ENCODE peak calls at places on chromosomes 6 and 20, in six cellular contexts. C is SK-N-SH, W is NB4, Z is fibroblast of lung, Q is tibial nerve, F is neural progenitor cell. T is an unnamed sample.
A peak's percentile ranks its signal among the peaks of the same experiment; 100 is the strongest.

GRCh38 chr20:44187054-44187762 is at the start of gene JPH2:
- DNase-seq in Z (peak; percentile 37), F (peak; percentile 59), W (no peak), Q (no peak), C (peak; percentile 64), T (no peak)

GRCh38 chr6:90610291-90610670 is 23.4 kb upstream of the MAP3K7 start:
- DNase-seq in Q (no peak), W (no peak), F (peak; percentile 40), C (peak; percentile 22), Z (peak; percentile 29), T (peak; percentile 18)

GRCh38 chr6:79612918-79613317 is 18.2 kb upstream of the SH3BGRL2 start:
- DNase-seq in Z (no peak), C (no peak), Q (no peak), F (no peak), W (no peak), T (no peak)

GRCh38 chr6:143581835-143582480 is 70.4 kb upstream of the FUCA2 start:
- DNase-seq in Z (peak; percentile 68), W (no peak), C (no peak), F (no peak), Q (no peak), T (no peak)

GRCh38 chr6:162014069-162014811 is 713.3 kb downstream of the PRKN start:
- DNase-seq in Q (no peak), Z (no peak), F (no peak), C (peak; percentile 37), W (no peak), T (no peak)

GRCh38 chr6:14695579-14695978 is 550.3 kb upstream of the JARID2 start:
- DNase-seq in Q (no peak), W (no peak), F (no peak), C (peak; percentile 59), Z (no peak), T (no peak)

GRCh38 chr6:131061041-131061770 is 1.8 kb downstream of the EPB41L2 start:
- DNase-seq in W (peak; percentile 24), Q (no peak), C (no peak), F (peak; percentile 44), Z (peak; percentile 52), T (peak; percentile 18)

GRCh38 chr20:47362361-47363219 is 6.1 kb upstream of the ZMYND8 start:
- DNase-seq in F (no peak), W (peak; percentile 61), Q (no peak), Z (no peak), C (no peak), T (no peak)

GRCh38 chr6:134009876-134010275 is 42.5 kb downstream of the SLC2A12 start:
- DNase-seq in Q (no peak), W (no peak), F (no peak), C (no peak), Z (no peak), T (no peak)

GRCh38 chr6:75374913-75375530 is 90.4 kb upstream of the TMEM30A start:
- DNase-seq in Z (no peak), W (no peak), Q (no peak), C (no peak), F (peak; percentile 63), T (no peak)

GRCh38 chr6:134419717-134420116 is 101.8 kb upstream of the SGK1 start:
- DNase-seq in Z (peak; percentile 61), W (no peak), F (no peak), Q (no peak), C (no peak), T (no peak)

GRCh38 chr20:2365091-2365490 is 15.6 kb upstream of the TGM6 start:
- DNase-seq in C (no peak), Z (no peak), W (no peak), Q (no peak), F (no peak), T (no peak)

GRCh38 chr6:17679726-17680125 is 27.0 kb downstream of the NUP153 start:
- DNase-seq in Z (no peak), C (no peak), Q (no peak), F (no peak), W (no peak), T (no peak)

GRCh38 chr6:141482773-141483172 is 650.0 kb upstream of the GJE1 start:
- DNase-seq in C (no peak), Q (no peak), W (peak; percentile 70), F (no peak), Z (peak; percentile 58), T (no peak)

GRCh38 chr6:157092736-157093135 is 230.6 kb downstream of the TMEM242 start:
- DNase-seq in Z (no peak), Q (no peak), W (no peak), C (no peak), F (no peak), T (no peak)

DNA sequence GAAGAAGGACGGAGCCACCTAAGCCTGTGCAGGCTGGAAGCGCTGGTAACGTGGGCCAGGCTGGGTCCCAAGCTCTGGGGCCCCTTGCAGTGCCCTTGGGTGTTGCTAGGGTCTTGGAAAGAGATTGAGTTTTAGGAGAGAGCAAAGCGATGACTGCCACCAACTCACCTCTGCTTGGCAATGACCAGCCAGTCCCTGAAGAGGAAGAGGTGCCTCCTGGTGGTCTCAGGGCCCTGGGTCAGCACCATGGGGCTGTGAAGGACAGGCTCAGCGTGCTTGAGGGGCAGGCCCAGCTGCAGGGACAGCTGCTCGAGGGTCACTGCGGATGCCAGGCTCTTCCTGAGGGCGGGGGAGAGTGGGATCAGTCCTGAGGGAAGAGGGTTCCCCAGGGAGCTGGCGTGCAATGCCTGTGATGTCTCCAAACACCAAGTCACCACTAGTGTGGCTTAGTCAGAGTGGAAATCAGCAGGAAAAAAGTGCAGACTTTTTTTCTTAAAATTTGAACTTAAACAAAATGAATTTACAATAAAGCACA is 50.8 kb upstream of the TAGAP start:
- DNase-seq in Q (no peak), C (no peak), Z (no peak), W (no peak), F (no peak), T (no peak)
- TF ChIP-seq CTCF in Q (no peak), C (no peak), Z (no peak), W (peak; percentile 5), F (no peak), T (no peak)

GRCh38 chr6:104284872-104285271 is 574.8 kb downstream of the HACE1 start:
- DNase-seq in C (no peak), F (no peak), W (no peak), Z (no peak), Q (no peak), T (no peak)

GRCh38 chr6:104286641-104287040 is 573.1 kb downstream of the HACE1 start:
- DNase-seq in Z (no peak), C (no peak), Q (no peak), W (no peak), F (no peak), T (no peak)

DNA sequence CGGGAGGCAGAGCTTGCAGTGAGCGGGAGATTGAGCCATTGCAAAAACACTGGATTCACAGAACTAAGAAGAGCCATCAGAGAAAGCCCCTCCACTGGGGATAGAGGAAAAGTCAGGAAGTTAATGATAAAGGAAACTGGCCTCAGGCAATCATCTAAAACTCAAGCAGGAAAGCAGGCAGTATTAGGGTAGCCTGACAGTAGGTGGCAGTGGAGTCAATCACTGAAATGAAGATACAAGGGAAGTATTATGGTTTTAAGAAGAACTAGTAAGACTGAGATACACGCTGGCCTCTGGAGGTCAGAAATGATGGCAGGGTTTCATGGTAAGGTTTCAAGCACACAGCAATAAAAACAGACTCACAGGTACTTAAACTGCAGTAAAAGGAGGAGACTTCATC is 578.3 kb downstream of the HACE1 start:
- DNase-seq in Q (no peak), W (peak; percentile 44), Z (no peak), F (no peak), C (no peak), T (no peak)
- TF ChIP-seq CTCF in Q (no peak), W (peak; percentile 31), Z (no peak), F (peak; percentile 24), C (no peak), T (peak; percentile 28)

GRCh38 chr6:145507251-145507650 is 228.1 kb downstream of the EPM2A start:
- DNase-seq in W (no peak), C (no peak), Z (no peak), Q (no peak), F (no peak), T (no peak)

GRCh38 chr6:145506554-145506953 is 228.8 kb downstream of the EPM2A start:
- DNase-seq in C (no peak), Q (no peak), Z (no peak), F (no peak), W (no peak), T (no peak)

GRCh38 chr6:145502417-145502816 is 232.9 kb downstream of the EPM2A start:
- DNase-seq in Q (no peak), Z (no peak), C (no peak), W (no peak), F (no peak), T (no peak)

DNA sequence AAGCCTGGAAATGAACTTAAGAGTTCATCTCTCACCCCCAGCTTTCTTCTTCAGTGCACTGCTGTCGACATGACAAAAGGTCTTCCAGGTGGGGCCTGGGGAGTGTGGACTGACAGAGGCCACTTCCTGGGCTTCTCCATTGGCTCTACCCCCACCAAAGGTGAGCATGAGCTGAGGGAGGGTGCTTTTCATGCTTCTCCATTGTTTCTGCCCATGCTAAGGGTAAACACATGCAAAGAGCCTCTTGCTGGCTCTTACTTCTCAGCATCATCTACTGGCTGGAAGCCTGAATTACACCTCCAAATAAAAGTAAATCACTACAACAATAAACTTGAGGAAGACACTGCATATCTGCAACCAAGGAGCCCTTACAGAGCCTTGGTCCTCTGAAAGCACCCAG is 227.2 kb downstream of the EPM2A start:
- DNase-seq in F (no peak), Z (no peak), W (peak; percentile 3), Q (no peak), C (no peak), T (no peak)
- TF ChIP-seq CTCF in F (peak; percentile 12), Z (peak; percentile 11), W (peak; percentile 13), Q (no peak), C (no peak), T (peak; percentile 50)

GRCh38 chr6:68572525-68572924 is 62.6 kb upstream of the ADGRB3 start:
- DNase-seq in C (peak; percentile 11), Z (peak; percentile 33), Q (no peak), F (peak; percentile 63), W (peak; percentile 71), T (no peak)
- TF ChIP-seq CTCF in C (peak; percentile 46), Z (peak; percentile 45), Q (no peak), F (peak; percentile 66), W (peak; percentile 86), T (peak; percentile 75)

GRCh38 chr6:71481021-71481420 is 192.4 kb downstream of the OGFRL1 start:
- DNase-seq in C (no peak), W (no peak), Q (no peak), Z (no peak), F (no peak), T (no peak)

GRCh38 chr6:71480577-71480976 is 192.0 kb downstream of the OGFRL1 start:
- DNase-seq in Q (no peak), F (no peak), W (no peak), C (no peak), Z (no peak), T (no peak)

GRCh38 chr6:71486466-71486865 is 197.9 kb downstream of the OGFRL1 start:
- DNase-seq in Q (no peak), C (no peak), F (no peak), Z (no peak), W (no peak), T (peak; percentile 9)

GRCh38 chr6:71481801-71482200 is 193.2 kb downstream of the OGFRL1 start:
- DNase-seq in Z (no peak), Q (no peak), F (no peak), C (no peak), W (no peak), T (no peak)

DNA sequence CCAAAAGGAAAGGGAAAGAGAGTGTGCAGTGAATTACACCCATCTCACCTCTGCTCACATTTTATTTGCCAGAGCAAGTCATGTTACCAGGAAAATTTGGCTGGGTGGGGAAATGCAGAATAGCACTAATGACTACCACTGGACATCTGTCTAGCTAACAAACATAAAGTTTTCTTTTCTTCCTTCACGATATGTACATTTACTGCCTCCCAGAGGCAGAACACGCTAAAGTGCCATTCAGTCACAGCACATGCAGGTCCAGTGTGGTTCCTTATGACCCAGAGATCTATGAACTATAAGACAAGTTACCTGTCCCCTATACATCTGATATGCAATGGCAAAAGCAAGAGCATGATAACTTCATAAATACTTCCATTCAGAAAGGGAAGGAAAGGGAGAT is 194.1 kb downstream of the OGFRL1 start:
- DNase-seq in Q (no peak), W (no peak), Z (peak; percentile 53), C (no peak), F (no peak), T (no peak)
- TF ChIP-seq CTCF in Q (peak; percentile 25), W (no peak), Z (peak; percentile 24), C (peak; percentile 48), F (no peak), T (no peak)